ENCODE peak calls at places on chromosomes 16 and 17, in nine cellular contexts. T is prostate gland, D is ovary, C is H1, H is HCT116, K is cardiac muscle cell, E is neural progenitor cell, Y is H9, M is upper lobe of right lung. Z is an unnamed sample.

GRCh38 chr17:40458001-40458791 is 14.9 kb downstream of the IGFBP4 start:
- DNase-seq in E (no peak), M (no peak), K (peak; percentile 84), Y (no peak), H (no peak), D (peak; percentile 65), T (no peak), C (no peak), Z (no peak)

GRCh38 chr17:68868708-68869107 is 86.5 kb downstream of the ABCA8 start:
- DNase-seq in M (no peak), E (no peak), K (peak; percentile 48), D (no peak), H (no peak), Y (no peak), T (no peak), C (no peak), Z (no peak)

GRCh38 chr16:79605999-79606398 is 5.5 kb upstream of the MAF start:
- DNase-seq in M (no peak), H (no peak), T (no peak), D (no peak), C (no peak), E (peak; percentile 35), Y (no peak), K (peak; percentile 12), Z (no peak)

GRCh38 chr17:8125196-8125946 is 1.5 kb upstream of the HES7 start:
- DNase-seq in T (peak; percentile 80), M (peak; percentile 82), K (peak; percentile 70), E (peak; percentile 84), Y (peak; percentile 88), H (peak; percentile 60), D (peak; percentile 90), C (peak; percentile 99), Z (peak; percentile 90)

GRCh38 chr16:6016530-6017184 is 919.1 kb upstream of the EEF2KMT start:
- DNase-seq in Y (peak; percentile 45), M (no peak), E (peak; percentile 90), C (no peak), T (no peak), K (no peak), D (no peak), H (no peak), Z (peak; percentile 65)

GRCh38 chr17:15261063-15261817 is 3.9 kb downstream of the PMP22 start:
- DNase-seq in M (peak; percentile 70), C (no peak), H (no peak), E (peak; percentile 85), Y (peak; percentile 75), T (no peak), K (peak; percentile 73), D (peak; percentile 61), Z (peak; percentile 39)

GRCh38 chr17:35159926-35160325 is 12.3 kb downstream of the UNC45B start:
- DNase-seq in D (no peak), E (no peak), K (no peak), T (no peak), M (no peak), C (no peak), H (no peak), Y (no peak), Z (no peak)

GRCh38 chr16:48608452-48608851 is 1.5 kb downstream of the N4BP1 start:
- DNase-seq in D (no peak), M (no peak), C (no peak), K (no peak), H (no peak), E (no peak), Y (no peak), T (no peak), Z (no peak)

GRCh38 chr16:58020628-58021521 is 4.7 kb upstream of the MMP15 start:
- DNase-seq in E (peak; percentile 69), K (peak; percentile 59), T (peak; percentile 62), M (peak; percentile 70), Y (no peak), D (peak; percentile 71), C (peak; percentile 86), H (no peak), Z (peak; percentile 55)

GRCh38 chr17:79600613-79601221 is 10.1 kb downstream of the RBFOX3 start:
- DNase-seq in T (no peak), M (no peak), Y (no peak), D (no peak), C (no peak), E (peak; percentile 34), H (no peak), K (no peak), Z (no peak)

GRCh38 chr17:41760878-41761277 is 25.6 kb downstream of the JUP start:
- DNase-seq in H (no peak), M (no peak), E (no peak), C (no peak), D (no peak), Y (no peak), K (no peak), T (no peak), Z (no peak)

GRCh38 chr16:46853713-46854443 is 22.9 kb upstream of the C16orf87 start:
- DNase-seq in E (peak; percentile 90), H (peak; percentile 50), K (peak; percentile 83), C (peak; percentile 87), Y (peak; percentile 87), T (peak; percentile 80), M (peak; percentile 88), D (peak; percentile 75), Z (peak; percentile 79)

GRCh38 chr17:58316260-58316960 is 12.2 kb downstream of the TSPOAP1 start:
- DNase-seq in E (no peak), H (no peak), Y (peak; percentile 25), D (peak; percentile 4), T (no peak), K (no peak), C (peak; percentile 37), M (peak; percentile 53), Z (no peak)

GRCh38 chr16:79176987-79177386 is 423.6 kb downstream of the MAF start:
- DNase-seq in T (no peak), H (no peak), C (no peak), E (no peak), K (no peak), Y (no peak), D (no peak), M (no peak), Z (no peak)

GRCh38 chr17:83019376-83019775 is 60.0 kb upstream of the METRNL start:
- DNase-seq in C (no peak), T (no peak), H (no peak), Y (no peak), M (no peak), D (no peak), E (no peak), K (no peak), Z (no peak)

GRCh38 chr17:79997004-79997673 is 38.5 kb downstream of the TBC1D16 start:
- DNase-seq in E (no peak), M (no peak), D (no peak), T (no peak), K (no peak), H (no peak), C (no peak), Y (no peak), Z (peak; percentile 88)

DNA sequence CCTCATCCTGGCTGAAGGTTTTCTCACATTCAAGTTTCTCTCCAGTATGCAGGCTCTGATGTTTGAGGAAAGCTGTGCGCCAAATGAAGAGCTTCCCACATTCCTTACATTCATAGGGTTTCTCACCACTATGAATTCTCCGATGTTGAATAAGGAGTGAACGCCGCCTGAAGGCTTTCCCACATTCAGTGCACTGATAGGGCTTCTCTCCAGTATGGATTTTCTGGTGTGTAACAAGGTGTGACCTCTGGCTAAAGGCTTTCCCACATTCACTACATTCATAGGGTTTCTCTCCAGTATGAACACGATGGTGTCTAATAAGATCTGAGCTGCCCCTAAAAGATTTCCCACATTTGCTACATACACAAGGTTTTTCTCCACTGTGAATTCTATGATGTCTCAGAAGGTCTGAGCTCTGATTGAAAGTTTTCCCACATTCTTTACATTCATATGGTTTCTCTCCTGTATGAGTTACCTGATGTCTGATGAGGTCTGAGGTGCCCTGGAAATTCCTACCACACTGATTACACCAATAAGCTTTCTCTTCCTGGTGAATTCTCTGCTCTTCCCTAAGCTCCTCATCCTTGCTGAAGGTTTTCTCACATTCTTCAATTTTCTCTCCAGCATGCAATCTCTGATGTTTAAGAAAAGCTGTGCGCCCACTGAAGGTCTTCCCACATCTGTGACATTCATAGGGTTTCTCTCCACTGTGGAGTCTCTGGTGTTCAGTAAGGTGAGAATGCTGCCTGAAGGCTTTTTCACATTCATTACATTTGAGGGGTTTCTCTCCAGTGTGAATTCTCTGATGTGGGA is 8.9 kb downstream of the ZNF594 start:
- DNase-seq in D (no peak), E (no peak), K (no peak), T (no peak), M (no peak), C (no peak), H (no peak), Y (no peak), Z (no peak)
- H3K9me3 ChIP-seq in D (peaks cover 55% of the 10 kb centered on the region), E (peaks cover 95% of the 10 kb centered on the region), K (peaks cover 13% of the 10 kb centered on the region), T (peaks cover 18% of the 10 kb centered on the region), M (peaks cover 86% of the 10 kb centered on the region), C (peaks cover 97% of the 10 kb centered on the region), H (peaks cover 68% of the 10 kb centered on the region), Y (peaks cover 89% of the 10 kb centered on the region), Z (peaks cover 98% of the 10 kb centered on the region)

GRCh38 chr17:74213897-74214386 is 571 bp downstream of the TTYH2 start:
- DNase-seq in T (no peak), H (no peak), C (peak; percentile 57), K (no peak), Y (no peak), E (peak; percentile 39), M (no peak), D (peak; percentile 67), Z (peak; percentile 29)
- H3K4me1 ChIP-seq in T (peaks cover 7% of the 10 kb centered on the region), H (peaks cover 25% of the 10 kb centered on the region), C (peaks cover 21% of the 10 kb centered on the region), K (peaks cover 17% of the 10 kb centered on the region), Y (peaks cover 8% of the 10 kb centered on the region), E (peaks cover 34% of the 10 kb centered on the region), M (peaks cover 35% of the 10 kb centered on the region), D (peaks cover 11% of the 10 kb centered on the region), Z (peaks cover 21% of the 10 kb centered on the region)

GRCh38 chr17:52271781-52272180 is 113.3 kb upstream of the CA10 start:
- DNase-seq in E (no peak), Y (no peak), T (no peak), M (no peak), C (no peak), K (no peak), D (no peak), H (no peak), Z (no peak)

GRCh38 chr17:52276609-52277008 is 118.1 kb upstream of the CA10 start:
- DNase-seq in H (no peak), Y (peak; percentile 42), D (no peak), E (no peak), M (no peak), K (no peak), C (no peak), T (no peak), Z (no peak)
- TF ChIP-seq CTCF in H (no peak), Y (peak; percentile 44), D (no peak), E (no peak), M (no peak), K (no peak), C (peak; percentile 31), T (no peak), Z (no peak)

GRCh38 chr16:31780342-31780741 is 93.3 kb upstream of the ZNF267 start:
- DNase-seq in T (no peak), D (no peak), Y (no peak), E (no peak), M (no peak), K (no peak), H (no peak), C (no peak), Z (no peak)

DNA sequence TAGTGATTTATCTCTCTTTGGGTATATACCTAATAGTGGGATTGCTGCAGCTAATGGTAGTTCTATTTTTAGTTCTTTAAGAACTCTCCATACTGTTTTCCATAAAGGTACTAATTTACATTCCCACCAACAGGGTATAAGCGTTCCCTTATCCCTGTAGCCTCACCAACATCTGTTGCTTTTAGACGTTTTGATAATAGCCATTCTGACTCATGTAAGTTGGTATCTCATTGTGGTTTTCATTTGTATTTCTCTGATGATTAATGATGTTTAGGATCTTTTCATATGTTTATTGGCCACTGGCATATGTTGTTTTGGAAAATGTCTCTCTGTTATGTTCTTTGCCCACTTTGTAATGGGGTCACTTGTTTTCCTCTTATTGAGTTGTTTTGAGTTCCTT is 88.5 kb upstream of the ZNF267 start:
- DNase-seq in D (no peak), C (no peak), T (no peak), Y (no peak), K (no peak), E (no peak), H (no peak), M (no peak), Z (no peak)
- H3K9me3 ChIP-seq in D (peaks cover 11% of the 10 kb centered on the region), C (peaks cover 36% of the 10 kb centered on the region), T (no peaks in the 10 kb centered on the region), Y (peaks cover 18% of the 10 kb centered on the region), K (no peaks in the 10 kb centered on the region), E (peaks cover 30% of the 10 kb centered on the region), H (no peaks in the 10 kb centered on the region), M (peaks cover 45% of the 10 kb centered on the region), Z (peaks cover 4% of the 10 kb centered on the region)

Z was measured in A673.